ENCODE peak calls at places on chromosomes 13 and 19, in four cellular contexts. One of them, this sample, is unnamed.

GRCh38 chr13:99339230-99339721 is 32.1 kb upstream of the GPR183 start:
- DNase-seq in activated CD4-positive, alpha-beta T cell treated with anti-CD3 and anti-CD28 coated beads, Interleukin-2, amount 50 U/mL, for 24 hours: no peak
- DNase-seq in head of caudate nucleus: no peak
- DNase-seq in T-helper 1 cell: no peak
- DNase-seq in this sample: no peak

GRCh38 chr19:51094696-51095279 is 12.1 kb upstream of the KLK14 start:
- DNase-seq in head of caudate nucleus: no peak
- DNase-seq in T-helper 1 cell: no peak
- DNase-seq in activated CD4-positive, alpha-beta T cell treated with anti-CD3 and anti-CD28 coated beads, Interleukin-2, amount 50 U/mL, for 24 hours: no peak
- DNase-seq in this sample: no peak

GRCh38 chr13:110269509-110270185 is 37.3 kb downstream of the COL4A1 start:
- DNase-seq in T-helper 1 cell: no peak
- DNase-seq in head of caudate nucleus: no peak
- DNase-seq in activated CD4-positive, alpha-beta T cell treated with anti-CD3 and anti-CD28 coated beads, Interleukin-2, amount 50 U/mL, for 24 hours: no peak
- DNase-seq in this sample: no peak

GRCh38 chr13:30088312-30088855 is 219.0 kb downstream of the KATNAL1 start:
- DNase-seq in T-helper 1 cell: no peak
- DNase-seq in head of caudate nucleus: no peak
- DNase-seq in activated CD4-positive, alpha-beta T cell treated with anti-CD3 and anti-CD28 coated beads, Interleukin-2, amount 50 U/mL, for 24 hours: no peak
- DNase-seq in this sample: no peak

GRCh38 chr19:16073988-16074387 is 2.3 kb upstream of the TPM4 start:
- DNase-seq in T-helper 1 cell: no peak
- DNase-seq in head of caudate nucleus: no peak
- DNase-seq in activated CD4-positive, alpha-beta T cell treated with anti-CD3 and anti-CD28 coated beads, Interleukin-2, amount 50 U/mL, for 24 hours: no peak
- DNase-seq in this sample: no peak

GRCh38 chr13:35475131-35475959 is 1.1 kb downstream of the MAB21L1 start:
- DNase-seq in T-helper 1 cell: no peak
- DNase-seq in head of caudate nucleus: peak
- DNase-seq in activated CD4-positive, alpha-beta T cell treated with anti-CD3 and anti-CD28 coated beads, Interleukin-2, amount 50 U/mL, for 24 hours: no peak
- DNase-seq in this sample: no peak

GRCh38 chr19:40580619-40581018 is 3.9 kb downstream of the SHKBP1 start:
- DNase-seq in head of caudate nucleus: no peak
- DNase-seq in activated CD4-positive, alpha-beta T cell treated with anti-CD3 and anti-CD28 coated beads, Interleukin-2, amount 50 U/mL, for 24 hours: no peak
- DNase-seq in T-helper 1 cell: no peak
- DNase-seq in this sample: no peak

GRCh38 chr13:54775501-54776191 is 1747.0 kb downstream of the OLFM4 start:
- DNase-seq in head of caudate nucleus: no peak
- DNase-seq in T-helper 1 cell: no peak
- DNase-seq in activated CD4-positive, alpha-beta T cell treated with anti-CD3 and anti-CD28 coated beads, Interleukin-2, amount 50 U/mL, for 24 hours: no peak
- DNase-seq in this sample: no peak

GRCh38 chr13:52850396-52851152 is 2.1 kb upstream of the PCDH8 start:
- DNase-seq in head of caudate nucleus: peak
- DNase-seq in T-helper 1 cell: no peak
- DNase-seq in activated CD4-positive, alpha-beta T cell treated with anti-CD3 and anti-CD28 coated beads, Interleukin-2, amount 50 U/mL, for 24 hours: no peak
- DNase-seq in this sample: no peak

GRCh38 chr19:1168877-1169791 is 4.9 kb downstream of the SBNO2 start:
- DNase-seq in activated CD4-positive, alpha-beta T cell treated with anti-CD3 and anti-CD28 coated beads, Interleukin-2, amount 50 U/mL, for 24 hours: no peak
- DNase-seq in T-helper 1 cell: no peak
- DNase-seq in head of caudate nucleus: no peak
- DNase-seq in this sample: no peak

GRCh38 chr19:42081584-42082258 is 5.8 kb downstream of the ZNF574 start:
- DNase-seq in head of caudate nucleus: peak
- DNase-seq in T-helper 1 cell: no peak
- DNase-seq in activated CD4-positive, alpha-beta T cell treated with anti-CD3 and anti-CD28 coated beads, Interleukin-2, amount 50 U/mL, for 24 hours: no peak
- DNase-seq in this sample: no peak